ENCODE peak calls at places on chromosomes 12 and 14, in five cellular contexts. V, R, F, D and B are unnamed samples.

GRCh38 chr14:91158091-91158790 is 44.4 kb downstream of the DGLUCY start:
- DNase-seq in V (no peak), R (no peak), F (no peak), D (no peak), B (no peak)

GRCh38 chr14:53896773-53897172 is 59.9 kb downstream of the BMP4 start:
- DNase-seq in V (no peak), R (peak), F (no peak), D (no peak), B (no peak)

GRCh38 chr12:54028324-54029201 is at the start of gene HOXC6:
- DNase-seq in V (no peak), R (no peak), F (no peak), D (no peak), B (peak)

GRCh38 chr12:93186131-93186530 is 191.6 kb upstream of the NUDT4 start:
- DNase-seq in V (no peak), R (no peak), F (no peak), D (no peak), B (no peak)

GRCh38 chr12:117155278-117156060 is 34.8 kb downstream of the FBXO21 start:
- DNase-seq in V (no peak), R (no peak), F (peak), D (peak), B (peak)

GRCh38 chr12:2997989-2998670 is 38.9 kb downstream of the TEAD4 start:
- DNase-seq in V (no peak), R (no peak), F (no peak), D (no peak), B (peak)

GRCh38 chr12:14396071-14396470 is 30.6 kb downstream of the ATF7IP start:
- DNase-seq in V (no peak), R (no peak), F (peak), D (no peak), B (no peak)

GRCh38 chr14:59769586-59769985 is 101.0 kb downstream of the RTN1 start:
- DNase-seq in V (no peak), R (no peak), F (no peak), D (no peak), B (no peak)

GRCh38 chr12:570237-570925 is 92.9 kb downstream of the NINJ2 start:
- DNase-seq in V (no peak), R (peak), F (no peak), D (peak), B (peak)

GRCh38 chr12:8078400-8078799 is 3.7 kb upstream of the NECAP1 start:
- DNase-seq in V (no peak), R (peak), F (peak), D (peak), B (peak)

GRCh38 chr14:89773644-89774316 is 180.8 kb downstream of the EFCAB11 start:
- DNase-seq in V (no peak), R (no peak), F (peak), D (peak), B (peak)